ENCODE peak calls at places on chromosome 9, in seven cellular contexts. One of them, this sample, is unnamed.

GRCh38 chr9:36258989-36259315 is 704 bp upstream of the GNE start:
- DNase-seq in cardiac muscle cell: peak; percentile 22
- DNase-seq in heart right ventricle: no peak
- DNase-seq in NT2/D1: no peak
- DNase-seq in Caco-2: no peak
- DNase-seq in CD8-positive, alpha-beta memory T cell: no peak
- DNase-seq in skeletal muscle cell: no peak
- DNase-seq in this sample: no peak

GRCh38 chr9:111691686-111692329 is 30.4 kb downstream of the GNG10 start:
- DNase-seq in heart right ventricle: no peak
- DNase-seq in Caco-2: peak; percentile 24
- DNase-seq in NT2/D1: peak; percentile 8
- DNase-seq in CD8-positive, alpha-beta memory T cell: no peak
- DNase-seq in skeletal muscle cell: peak; percentile 16
- DNase-seq in cardiac muscle cell: peak; percentile 58
- DNase-seq in this sample: no peak

GRCh38 chr9:35679766-35680330 is 6.1 kb downstream of the CA9 start:
- DNase-seq in Caco-2: no peak
- DNase-seq in skeletal muscle cell: no peak
- DNase-seq in heart right ventricle: no peak
- DNase-seq in cardiac muscle cell: no peak
- DNase-seq in CD8-positive, alpha-beta memory T cell: no peak
- DNase-seq in NT2/D1: no peak
- DNase-seq in this sample: no peak

GRCh38 chr9:5509573-5509972 is 758 bp upstream of the PDCD1LG2 start:
- DNase-seq in NT2/D1: no peak
- DNase-seq in heart right ventricle: no peak
- DNase-seq in Caco-2: no peak
- DNase-seq in skeletal muscle cell: peak; percentile 89
- DNase-seq in CD8-positive, alpha-beta memory T cell: no peak
- DNase-seq in cardiac muscle cell: peak; percentile 92
- DNase-seq in this sample: no peak

GRCh38 chr9:136544549-136545064 is 1.2 kb downstream of the NOTCH1 start:
- DNase-seq in heart right ventricle: peak; percentile 79
- DNase-seq in Caco-2: peak; percentile 44
- DNase-seq in cardiac muscle cell: peak; percentile 29
- DNase-seq in CD8-positive, alpha-beta memory T cell: peak; percentile 60
- DNase-seq in NT2/D1: no peak
- DNase-seq in skeletal muscle cell: no peak
- DNase-seq in this sample: no peak

GRCh38 chr9:36884721-36885120 is 149.3 kb downstream of the PAX5 start:
- DNase-seq in skeletal muscle cell: no peak
- DNase-seq in NT2/D1: no peak
- DNase-seq in heart right ventricle: no peak
- DNase-seq in CD8-positive, alpha-beta memory T cell: no peak
- DNase-seq in cardiac muscle cell: no peak
- DNase-seq in Caco-2: no peak
- DNase-seq in this sample: no peak

GRCh38 chr9:137793196-137793841 is 84.3 kb upstream of the CACNA1B start:
- DNase-seq in CD8-positive, alpha-beta memory T cell: no peak
- DNase-seq in heart right ventricle: no peak
- DNase-seq in skeletal muscle cell: no peak
- DNase-seq in cardiac muscle cell: no peak
- DNase-seq in NT2/D1: no peak
- DNase-seq in Caco-2: no peak
- DNase-seq in this sample: no peak

GRCh38 chr9:123401879-123402513 is 46.0 kb downstream of the CRB2 start:
- DNase-seq in cardiac muscle cell: peak; percentile 67
- DNase-seq in heart right ventricle: no peak
- DNase-seq in NT2/D1: peak; percentile 44
- DNase-seq in CD8-positive, alpha-beta memory T cell: no peak
- DNase-seq in Caco-2: peak; percentile 60
- DNase-seq in skeletal muscle cell: no peak
- DNase-seq in this sample: no peak

GRCh38 chr9:127154003-127154389 is 31.6 kb upstream of the ANGPTL2 start:
- DNase-seq in cardiac muscle cell: no peak
- DNase-seq in heart right ventricle: no peak
- DNase-seq in NT2/D1: no peak
- DNase-seq in skeletal muscle cell: no peak
- DNase-seq in Caco-2: no peak
- DNase-seq in CD8-positive, alpha-beta memory T cell: no peak
- DNase-seq in this sample: no peak

GRCh38 chr9:89457376-89457855 is 40.5 kb downstream of the SEMA4D start:
- DNase-seq in skeletal muscle cell: no peak
- DNase-seq in cardiac muscle cell: no peak
- DNase-seq in Caco-2: no peak
- DNase-seq in CD8-positive, alpha-beta memory T cell: no peak
- DNase-seq in NT2/D1: no peak
- DNase-seq in heart right ventricle: no peak
- DNase-seq in this sample: no peak

GRCh38 chr9:14935099-14935710 is 25.0 kb upstream of the FREM1 start:
- DNase-seq in cardiac muscle cell: no peak
- DNase-seq in Caco-2: no peak
- DNase-seq in CD8-positive, alpha-beta memory T cell: no peak
- DNase-seq in skeletal muscle cell: no peak
- DNase-seq in NT2/D1: no peak
- DNase-seq in heart right ventricle: no peak
- DNase-seq in this sample: no peak

GRCh38 chr9:76338418-76338817 is 55.8 kb downstream of the RFK start:
- DNase-seq in cardiac muscle cell: no peak
- DNase-seq in NT2/D1: no peak
- DNase-seq in Caco-2: no peak
- DNase-seq in heart right ventricle: no peak
- DNase-seq in skeletal muscle cell: no peak
- DNase-seq in CD8-positive, alpha-beta memory T cell: no peak
- DNase-seq in this sample: no peak

GRCh38 chr9:19162956-19163355 is 35.7 kb upstream of the PLIN2 start:
- DNase-seq in heart right ventricle: no peak
- DNase-seq in NT2/D1: no peak
- DNase-seq in skeletal muscle cell: no peak
- DNase-seq in cardiac muscle cell: peak; percentile 79
- DNase-seq in Caco-2: no peak
- DNase-seq in CD8-positive, alpha-beta memory T cell: no peak
- DNase-seq in this sample: no peak

GRCh38 chr9:70061776-70062175 is 18.1 kb downstream of the MAMDC2 start:
- DNase-seq in NT2/D1: no peak
- DNase-seq in heart right ventricle: no peak
- DNase-seq in skeletal muscle cell: no peak
- DNase-seq in CD8-positive, alpha-beta memory T cell: no peak
- DNase-seq in cardiac muscle cell: no peak
- DNase-seq in Caco-2: no peak
- DNase-seq in this sample: no peak

GRCh38 chr9:131240047-131240921 is 36.0 kb downstream of the FAM78A start:
- DNase-seq in heart right ventricle: no peak
- DNase-seq in NT2/D1: no peak
- DNase-seq in cardiac muscle cell: no peak
- DNase-seq in Caco-2: no peak
- DNase-seq in skeletal muscle cell: no peak
- DNase-seq in CD8-positive, alpha-beta memory T cell: no peak
- DNase-seq in this sample: no peak

GRCh38 chr9:81227507-81228245 is 461.7 kb downstream of the TLE1 start:
- DNase-seq in cardiac muscle cell: no peak
- DNase-seq in skeletal muscle cell: no peak
- DNase-seq in NT2/D1: no peak
- DNase-seq in heart right ventricle: no peak
- DNase-seq in CD8-positive, alpha-beta memory T cell: no peak
- DNase-seq in Caco-2: no peak
- DNase-seq in this sample: no peak

GRCh38 chr9:20782289-20782688 is 98.2 kb downstream of the FOCAD start:
- DNase-seq in Caco-2: no peak
- DNase-seq in CD8-positive, alpha-beta memory T cell: no peak
- DNase-seq in cardiac muscle cell: no peak
- DNase-seq in skeletal muscle cell: no peak
- DNase-seq in heart right ventricle: no peak
- DNase-seq in NT2/D1: no peak
- DNase-seq in this sample: no peak

GRCh38 chr9:33068991-33069390 is 7.5 kb downstream of the SMU1 start:
- DNase-seq in CD8-positive, alpha-beta memory T cell: no peak
- DNase-seq in heart right ventricle: no peak
- DNase-seq in Caco-2: no peak
- DNase-seq in NT2/D1: no peak
- DNase-seq in skeletal muscle cell: no peak
- DNase-seq in cardiac muscle cell: no peak
- DNase-seq in this sample: no peak

GRCh38 chr9:136009516-136009915 is 48.3 kb upstream of the UBAC1 start:
- DNase-seq in CD8-positive, alpha-beta memory T cell: no peak
- DNase-seq in Caco-2: no peak
- DNase-seq in cardiac muscle cell: no peak
- DNase-seq in skeletal muscle cell: no peak
- DNase-seq in NT2/D1: no peak
- DNase-seq in heart right ventricle: peak; percentile 6
- DNase-seq in this sample: no peak

GRCh38 chr9:137030931-137031527 is 859 bp downstream of the FUT7 start:
- DNase-seq in CD8-positive, alpha-beta memory T cell: no peak
- DNase-seq in Caco-2: no peak
- DNase-seq in cardiac muscle cell: no peak
- DNase-seq in heart right ventricle: no peak
- DNase-seq in skeletal muscle cell: no peak
- DNase-seq in NT2/D1: no peak
- DNase-seq in this sample: no peak

GRCh38 chr9:36714161-36714560 is 141.5 kb downstream of the MELK start:
- DNase-seq in heart right ventricle: no peak
- DNase-seq in cardiac muscle cell: no peak
- DNase-seq in skeletal muscle cell: no peak
- DNase-seq in NT2/D1: no peak
- DNase-seq in CD8-positive, alpha-beta memory T cell: no peak
- DNase-seq in Caco-2: no peak
- DNase-seq in this sample: no peak

GRCh38 chr9:125190371-125190801 is 783 bp upstream of the PPP6C start:
- DNase-seq in NT2/D1: no peak
- DNase-seq in heart right ventricle: no peak
- DNase-seq in Caco-2: no peak
- DNase-seq in cardiac muscle cell: peak; percentile 18
- DNase-seq in skeletal muscle cell: no peak
- DNase-seq in CD8-positive, alpha-beta memory T cell: no peak
- DNase-seq in this sample: no peak
- H3K4me3 ChIP-seq in NT2/D1: peak overlapping the region; percentile 91
- H3K4me3 ChIP-seq in heart right ventricle: peak overlapping the region; percentile 99
- H3K4me3 ChIP-seq in Caco-2: peak overlapping the region; percentile 86
- H3K4me3 ChIP-seq in cardiac muscle cell: peak overlapping the region; percentile 87
- H3K4me3 ChIP-seq in skeletal muscle cell: peak overlapping the region; percentile 98
- H3K4me3 ChIP-seq in CD8-positive, alpha-beta memory T cell: peak overlapping the region; percentile 82
- H3K4me3 ChIP-seq in this sample: peak overlapping the region; percentile 99

GRCh38 chr9:79143211-79143610 is 428.6 kb upstream of the TLE4 start:
- DNase-seq in Caco-2: no peak
- DNase-seq in skeletal muscle cell: no peak
- DNase-seq in cardiac muscle cell: no peak
- DNase-seq in heart right ventricle: no peak
- DNase-seq in NT2/D1: no peak
- DNase-seq in CD8-positive, alpha-beta memory T cell: no peak
- DNase-seq in this sample: no peak
- H3K4me3 ChIP-seq in Caco-2: no peak overlapping the region
- H3K4me3 ChIP-seq in skeletal muscle cell: no peak overlapping the region
- H3K4me3 ChIP-seq in cardiac muscle cell: no peak overlapping the region
- H3K4me3 ChIP-seq in heart right ventricle: no peak overlapping the region
- H3K4me3 ChIP-seq in NT2/D1: no peak overlapping the region
- H3K4me3 ChIP-seq in CD8-positive, alpha-beta memory T cell: no peak overlapping the region
- H3K4me3 ChIP-seq in this sample: no peak overlapping the region

DNA sequence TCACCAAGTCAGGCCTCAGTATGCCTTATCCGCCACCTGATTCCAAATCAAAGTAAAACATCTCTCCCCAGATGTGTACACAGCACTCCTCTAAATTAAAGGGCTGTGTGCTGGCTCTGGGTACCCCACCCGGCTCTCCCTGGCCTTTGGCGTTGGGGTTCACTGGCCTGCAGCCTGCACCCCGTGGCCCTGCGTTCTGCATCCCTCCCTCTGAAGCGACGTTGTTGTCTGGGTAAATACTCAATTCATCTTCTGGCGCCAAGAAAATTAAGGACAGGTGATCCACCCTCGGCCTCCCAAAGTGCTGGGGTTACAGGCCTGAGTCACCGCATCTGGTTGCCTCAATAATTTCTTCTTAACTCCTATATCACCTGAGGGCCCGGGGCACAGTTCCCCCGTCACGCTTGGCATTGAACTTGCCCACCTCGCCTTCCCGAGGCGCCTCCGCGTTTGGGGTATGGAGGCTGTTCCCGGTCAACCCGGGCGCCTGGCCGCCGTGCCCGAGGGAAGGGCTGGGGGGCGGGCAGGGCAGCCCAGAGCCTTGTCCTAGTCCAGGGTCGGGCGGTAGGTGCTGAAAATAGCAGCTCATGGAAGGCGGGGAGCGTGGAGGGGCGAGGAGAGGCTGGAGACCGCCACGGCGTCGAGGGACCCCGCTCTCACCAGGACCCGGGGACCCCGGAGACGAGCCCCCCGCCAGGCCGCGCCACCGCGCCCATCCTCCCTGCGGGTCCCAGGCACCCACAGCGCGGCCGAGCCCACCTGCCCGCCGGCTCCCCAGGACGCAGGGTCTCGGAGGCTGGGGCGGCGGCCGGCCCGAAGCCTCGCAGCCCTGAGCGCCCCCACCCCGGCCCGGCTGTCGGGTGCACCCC is 531 bp downstream of the ABO start:
- DNase-seq in cardiac muscle cell: no peak
- DNase-seq in skeletal muscle cell: no peak
- DNase-seq in Caco-2: no peak
- DNase-seq in CD8-positive, alpha-beta memory T cell: no peak
- DNase-seq in NT2/D1: no peak
- DNase-seq in heart right ventricle: no peak
- DNase-seq in this sample: no peak
- H3K4me3 ChIP-seq in cardiac muscle cell: peak overlapping the region; percentile 24
- H3K4me3 ChIP-seq in skeletal muscle cell: no peak overlapping the region
- H3K4me3 ChIP-seq in Caco-2: no peak overlapping the region
- H3K4me3 ChIP-seq in CD8-positive, alpha-beta memory T cell: no peak overlapping the region
- H3K4me3 ChIP-seq in NT2/D1: peak overlapping the region; percentile 53
- H3K4me3 ChIP-seq in heart right ventricle: peak overlapping the region; percentile 81
- H3K4me3 ChIP-seq in this sample: peak overlapping the region; percentile 38

GRCh38 chr9:92480332-92480771 is 2.0 kb downstream of the ASPN start:
- DNase-seq in skeletal muscle cell: no peak
- DNase-seq in Caco-2: no peak
- DNase-seq in heart right ventricle: no peak
- DNase-seq in cardiac muscle cell: no peak
- DNase-seq in NT2/D1: no peak
- DNase-seq in CD8-positive, alpha-beta memory T cell: no peak
- DNase-seq in this sample: no peak
- H3K4me3 ChIP-seq in skeletal muscle cell: no peak overlapping the region
- H3K4me3 ChIP-seq in Caco-2: no peak overlapping the region
- H3K4me3 ChIP-seq in heart right ventricle: peak overlapping the region; percentile 43
- H3K4me3 ChIP-seq in cardiac muscle cell: no peak overlapping the region
- H3K4me3 ChIP-seq in NT2/D1: no peak overlapping the region
- H3K4me3 ChIP-seq in CD8-positive, alpha-beta memory T cell: no peak overlapping the region
- H3K4me3 ChIP-seq in this sample: no peak overlapping the region

GRCh38 chr9:97848582-97849237 is 4.3 kb upstream of the FOXE1 start:
- DNase-seq in Caco-2: no peak
- DNase-seq in cardiac muscle cell: no peak
- DNase-seq in NT2/D1: no peak
- DNase-seq in heart right ventricle: peak; percentile 35
- DNase-seq in skeletal muscle cell: no peak
- DNase-seq in CD8-positive, alpha-beta memory T cell: no peak
- DNase-seq in this sample: no peak
- H3K4me3 ChIP-seq in Caco-2: no peak overlapping the region
- H3K4me3 ChIP-seq in cardiac muscle cell: no peak overlapping the region
- H3K4me3 ChIP-seq in NT2/D1: peak overlapping the region; percentile 43
- H3K4me3 ChIP-seq in heart right ventricle: peak overlapping the region; percentile 20
- H3K4me3 ChIP-seq in skeletal muscle cell: no peak overlapping the region
- H3K4me3 ChIP-seq in CD8-positive, alpha-beta memory T cell: peak overlapping the region; percentile 33
- H3K4me3 ChIP-seq in this sample: peak overlapping the region; percentile 1